ENCODE peak calls at places on chromosomes 5 and 9, in eight cellular contexts. V is astrocyte, D is HL-60, B is fibroblast of lung, N is sigmoid colon, S is PC-3, Y is psoas muscle, I is lung. R is an unnamed sample.

GRCh38 chr5:105956456-105957177 is 1714.1 kb downstream of the EFNA5 start:
- DNase-seq in Y (no peak), D (no peak), I (no peak), S (peak), V (peak), N (no peak), B (peak), R (no peak)

GRCh38 chr9:127921592-127922120 is 4.8 kb upstream of the ST6GALNAC4 start:
- DNase-seq in D (peak), N (peak), S (peak), Y (peak), V (no peak), B (peak), I (peak), R (peak)

GRCh38 chr9:87083986-87084385 is 136.7 kb upstream of the GAS1 start:
- DNase-seq in D (no peak), Y (no peak), V (no peak), S (no peak), I (no peak), N (no peak), B (no peak), R (no peak)

GRCh38 chr9:135101068-135101410 is 13.6 kb downstream of the OLFM1 start:
- DNase-seq in I (no peak), S (no peak), N (no peak), V (no peak), Y (no peak), B (no peak), D (no peak), R (no peak)

GRCh38 chr5:94731471-94731870 is 113.0 kb downstream of the SLF1 start:
- DNase-seq in Y (no peak), V (no peak), I (no peak), B (no peak), D (no peak), N (no peak), S (no peak), R (no peak)

GRCh38 chr5:157867736-157868135 is 8.8 kb upstream of the CLINT1 start:
- DNase-seq in N (no peak), B (no peak), I (no peak), V (no peak), Y (no peak), S (no peak), D (peak), R (no peak)

GRCh38 chr9:94867281-94867841 is 140.9 kb downstream of the AOPEP start:
- DNase-seq in Y (peak), B (peak), D (no peak), I (peak), S (peak), V (peak), N (peak), R (no peak)

GRCh38 chr5:77842247-77842646 is 66.1 kb upstream of the TBCA start:
- DNase-seq in N (no peak), D (no peak), Y (no peak), B (peak), S (no peak), V (no peak), I (no peak), R (no peak)

GRCh38 chr5:168654225-168654624 is 75.1 kb upstream of the PANK3 start:
- DNase-seq in D (no peak), V (no peak), S (no peak), N (no peak), B (peak), Y (peak), I (no peak), R (no peak)

GRCh38 chr5:33223563-33224305 is 217.0 kb upstream of the TARS1 start:
- DNase-seq in I (no peak), B (no peak), D (no peak), N (no peak), V (peak), Y (no peak), S (no peak), R (no peak)

GRCh38 chr5:54171645-54172384 is 138.6 kb downstream of the ARL15 start:
- DNase-seq in N (no peak), Y (no peak), D (peak), I (no peak), B (peak), S (peak), V (peak), R (no peak)

GRCh38 chr5:133386662-133387061 is 225.7 kb downstream of the FSTL4 start:
- DNase-seq in N (peak), D (no peak), Y (no peak), V (no peak), B (no peak), I (no peak), S (no peak), R (no peak)

GRCh38 chr9:75422939-75423522 is 334.7 kb downstream of the OSTF1 start:
- DNase-seq in V (no peak), D (no peak), I (no peak), N (no peak), Y (no peak), B (no peak), S (no peak), R (peak)

GRCh38 chr5:98713856-98714255 is 59.6 kb upstream of the RGMB start:
- DNase-seq in N (no peak), S (no peak), Y (no peak), V (no peak), D (no peak), I (no peak), B (no peak), R (no peak)

GRCh38 chr9:98619788-98620187 is 88.9 kb downstream of the GABBR2 start:
- DNase-seq in D (no peak), B (no peak), V (no peak), S (no peak), Y (no peak), I (no peak), N (peak), R (no peak)

GRCh38 chr5:106639488-106639887 is 1031.2 kb downstream of the EFNA5 start:
- DNase-seq in V (no peak), S (peak), Y (no peak), N (no peak), D (no peak), B (no peak), I (no peak), R (no peak)

GRCh38 chr9:122261469-122261881 is 3.2 kb downstream of the RBM18 start:
- DNase-seq in N (peak), I (peak), Y (peak), D (peak), S (peak), B (peak), V (peak), R (no peak)

GRCh38 chr5:171835066-171835465 is 49.4 kb downstream of the SMIM23 start:
- DNase-seq in Y (no peak), D (no peak), B (no peak), S (peak), N (no peak), V (no peak), I (no peak), R (no peak)

GRCh38 chr9:110207071-110207923 is 662 bp downstream of the C9orf152 start:
- DNase-seq in N (no peak), S (peak), B (no peak), V (no peak), I (peak), D (no peak), Y (no peak), R (no peak)

GRCh38 chr9:85522459-85523092 is 219.2 kb downstream of the AGTPBP1 start:
- DNase-seq in N (no peak), Y (peak), I (no peak), V (peak), D (peak), B (peak), S (no peak), R (peak)

DNA sequence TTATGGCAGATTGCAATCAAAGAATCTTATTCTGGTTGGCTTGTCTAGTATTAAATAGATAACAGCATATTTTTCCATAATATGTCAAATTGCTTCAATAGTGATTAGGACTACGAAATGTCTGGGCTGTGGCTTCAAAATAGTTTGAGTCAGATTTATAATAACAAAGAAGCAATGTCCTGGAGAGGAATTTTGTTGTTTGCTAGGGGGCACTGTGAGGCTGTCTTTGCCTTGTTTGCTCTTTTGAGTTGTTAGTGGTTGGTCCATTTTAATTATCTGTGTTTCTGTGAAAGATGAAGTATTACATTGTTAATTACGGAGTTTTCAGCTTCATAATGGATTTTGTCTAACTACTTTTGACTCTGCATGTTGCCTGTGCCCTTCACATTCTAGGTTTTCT is 713.6 kb downstream of the TLE4 start:
- DNase-seq in N (no peak), I (no peak), Y (no peak), D (no peak), V (peak), B (peak), S (peak), R (no peak)
- TF ChIP-seq CTCF in N (no peak), I (no peak), Y (no peak), D (no peak), V (peak), B (peak), S (peak), R (no peak)

GRCh38 chr5:142313275-142313674 is 11.5 kb downstream of the SPRY4 start:
- DNase-seq in B (no peak), S (no peak), I (no peak), V (no peak), Y (no peak), N (no peak), D (no peak), R (no peak)

GRCh38 chr5:142315231-142315900 is 9.5 kb downstream of the SPRY4 start:
- DNase-seq in D (no peak), I (no peak), V (no peak), N (no peak), Y (no peak), S (no peak), B (no peak), R (no peak)

GRCh38 chr5:142314129-142314528 is 10.7 kb downstream of the SPRY4 start:
- DNase-seq in D (no peak), Y (no peak), B (no peak), S (no peak), I (no peak), N (no peak), V (no peak), R (no peak)

GRCh38 chr5:142313693-142314092 is 11.1 kb downstream of the SPRY4 start:
- DNase-seq in V (no peak), B (no peak), D (no peak), N (no peak), I (no peak), S (no peak), Y (no peak), R (no peak)

DNA sequence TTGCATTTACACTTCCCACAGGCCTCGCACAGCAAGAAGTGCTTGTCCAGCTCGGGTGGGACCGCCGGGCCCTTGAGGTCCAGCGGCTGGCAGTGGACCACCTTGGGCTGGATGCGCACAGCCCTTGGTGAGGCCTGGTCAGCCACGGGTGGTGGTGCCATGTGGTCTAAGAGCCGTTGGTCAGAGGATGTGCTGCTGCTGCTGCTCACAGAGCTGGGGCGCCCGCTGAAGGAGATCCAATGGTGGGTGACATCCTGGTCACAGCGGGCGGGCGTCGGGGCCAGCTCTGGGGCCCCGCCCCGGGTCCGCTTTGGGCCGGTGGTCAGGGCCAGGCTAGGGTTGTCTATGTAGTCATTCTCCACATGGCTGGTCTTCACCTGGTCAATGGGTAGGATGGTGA is 10.2 kb downstream of the SPRY4 start:
- DNase-seq in N (no peak), V (no peak), S (no peak), D (no peak), Y (no peak), I (no peak), B (no peak), R (no peak)
- H3K4me3 ChIP-seq in N (no peak), V (no peak), S (no peak), D (no peak), Y (no peak), I (no peak), B (no peak), R (no peak)

DNA sequence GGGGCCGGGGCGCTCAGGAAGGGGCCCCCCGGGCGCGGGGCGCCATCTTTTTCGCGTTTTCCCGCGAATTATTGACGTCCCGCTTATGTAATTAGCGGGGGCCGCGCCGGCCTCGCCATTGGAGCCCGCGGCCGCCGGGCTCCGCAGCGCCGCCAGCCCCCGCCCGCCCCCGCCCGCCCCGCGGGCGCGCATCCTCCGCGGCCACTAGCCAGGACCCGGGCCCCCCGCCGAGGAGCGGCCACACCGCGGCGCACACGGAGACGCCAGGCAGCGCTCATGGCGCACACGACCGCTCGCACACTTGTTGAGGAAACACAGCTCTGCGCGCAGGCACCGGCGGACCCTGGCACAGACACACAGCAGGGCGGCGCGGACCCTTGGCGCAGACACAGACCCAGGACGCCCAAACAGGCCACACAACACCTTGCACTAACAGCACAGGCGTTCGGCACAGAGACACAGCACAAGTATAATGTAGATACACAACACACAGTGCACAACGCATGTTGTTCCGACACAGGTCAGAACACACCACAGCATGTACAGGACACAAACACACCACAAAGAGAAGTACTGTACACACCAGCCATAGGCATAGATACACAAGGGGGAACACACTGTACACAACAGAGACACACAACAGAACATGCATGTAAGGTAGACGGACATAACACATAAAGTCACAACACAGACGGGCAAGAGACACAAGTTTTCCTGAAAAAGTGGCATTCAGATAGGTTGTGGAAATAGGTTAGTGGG is 467 bp upstream of the PHF19 start:
- DNase-seq in I (no peak), V (peak), B (peak), Y (peak), D (peak), S (peak), N (peak), R (peak)
- TF ChIP-seq CTCF in I (no peak), V (no peak), B (peak), Y (no peak), D (no peak), S (no peak), N (no peak), R (peak)

GRCh38 chr5:135486131-135486530 is 34.0 kb upstream of the TIFAB start:
- DNase-seq in N (no peak), B (no peak), Y (no peak), V (no peak), I (no peak), D (no peak), S (no peak), R (no peak)

GRCh38 chr5:135488727-135489465 is 36.7 kb upstream of the TIFAB start:
- DNase-seq in S (peak), N (no peak), I (no peak), D (no peak), Y (no peak), V (peak), B (peak), R (no peak)

GRCh38 chr5:135489466-135490244 is 37.5 kb upstream of the TIFAB start:
- DNase-seq in Y (no peak), D (no peak), S (no peak), B (peak), V (no peak), I (no peak), N (no peak), R (no peak)

GRCh38 chr5:135486679-135487395 is 34.7 kb upstream of the TIFAB start:
- DNase-seq in B (no peak), D (no peak), S (no peak), V (no peak), Y (no peak), N (no peak), I (no peak), R (no peak)

DNA sequence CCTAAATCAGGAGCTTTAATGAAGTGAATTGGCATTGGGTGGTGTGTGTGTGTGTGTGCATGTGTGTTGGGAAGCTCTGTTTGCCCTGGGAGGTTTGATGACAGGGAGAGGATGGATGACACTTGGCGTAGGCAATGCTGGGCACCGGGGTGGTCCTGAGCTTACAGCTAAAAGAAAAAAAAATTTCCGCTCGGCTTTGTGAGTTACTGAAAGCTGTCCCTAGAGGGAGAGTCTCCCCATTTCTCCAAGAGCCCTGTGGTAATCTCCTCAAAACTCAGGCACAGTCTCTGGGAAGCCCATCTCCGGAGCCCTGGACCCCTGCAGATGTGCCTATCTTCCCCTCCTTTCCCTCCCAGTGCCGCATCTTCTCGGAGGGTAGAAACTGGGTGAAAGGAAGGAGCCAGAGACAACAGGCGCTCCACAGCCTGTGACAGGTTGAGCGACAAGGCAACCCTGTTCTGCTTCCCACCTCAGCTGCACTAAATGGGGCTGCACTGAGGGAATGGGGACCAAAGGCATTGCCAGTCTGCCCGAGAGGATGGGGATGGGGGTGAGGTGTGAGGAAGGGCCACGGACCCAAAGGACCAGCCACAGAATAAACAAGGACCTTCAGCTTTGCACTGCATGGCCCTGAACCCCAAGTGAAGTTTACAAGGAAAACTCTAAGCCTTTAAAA is 35.8 kb upstream of the TIFAB start:
- DNase-seq in D (no peak), S (no peak), B (no peak), N (no peak), I (no peak), Y (no peak), V (no peak), R (no peak)
- H3K4me3 ChIP-seq in D (no peak), S (peak), B (peak), N (no peak), I (no peak), Y (peak), V (peak), R (no peak)

GRCh38 chr9:36400332-36401178 is 486 bp upstream of the RNF38 start:
- DNase-seq in V (peak), Y (peak), B (peak), D (peak), N (peak), S (peak), I (peak), R (peak)
- TF ChIP-seq CTCF in V (no peak), Y (no peak), B (no peak), D (no peak), N (no peak), S (no peak), I (no peak), R (no peak)

GRCh38 chr5:117357886-117358285 is 783.3 kb upstream of the SEMA6A start:
- DNase-seq in D (no peak), S (no peak), N (no peak), I (no peak), Y (no peak), V (no peak), B (no peak), R (no peak)

GRCh38 chr5:117359895-117360294 is 785.3 kb upstream of the SEMA6A start:
- DNase-seq in Y (no peak), B (no peak), S (no peak), N (no peak), D (no peak), I (no peak), V (no peak), R (no peak)
- H3K4me3 ChIP-seq in Y (no peak), B (no peak), S (no peak), N (no peak), D (no peak), I (no peak), V (no peak), R (no peak)

R was measured in GM12865.